ENCODE peak calls at places on chromosomes 5 and 9, in five cellular contexts. Y is NB4, W is HCT116, H is esophagus squamous epithelium, U is mesothelial cell of epicardium. O is an unnamed sample.

GRCh38 chr5:82421119-82421518 is 143.0 kb upstream of the RPS23 start:
- DNase-seq in U (no peak), W (peak), H (no peak), Y (no peak), O (no peak)

GRCh38 chr5:146173597-146173996 is 8.9 kb downstream of the LARS1 start:
- DNase-seq in H (no peak), U (no peak), Y (no peak), W (no peak), O (no peak)

GRCh38 chr9:122806661-122807060 is 6.7 kb downstream of the OR1K1 start:
- DNase-seq in Y (no peak), W (no peak), H (no peak), U (no peak), O (no peak)

GRCh38 chr9:277595-278330 is 63.1 kb downstream of the DOCK8 start:
- DNase-seq in U (no peak), H (no peak), W (no peak), Y (no peak), O (no peak)

GRCh38 chr9:129694265-129694664 is 28.8 kb downstream of the PRRX2 start:
- DNase-seq in H (no peak), W (no peak), Y (no peak), U (no peak), O (no peak)

GRCh38 chr5:10612251-10612650 is 48.4 kb downstream of the ANKRD33B start:
- DNase-seq in H (no peak), Y (no peak), U (no peak), W (no peak), O (peak)

GRCh38 chr5:160188151-160188967 is 40.9 kb upstream of the FABP6 start:
- DNase-seq in H (no peak), U (peak), Y (peak), W (no peak), O (no peak)

GRCh38 chr9:129584136-129584535 is 36.8 kb downstream of the C9orf50 start:
- DNase-seq in H (no peak), W (peak), Y (peak), U (no peak), O (no peak)

GRCh38 chr5:82285206-82285605 is 7.1 kb upstream of the RPS23 start:
- DNase-seq in H (no peak), W (no peak), U (no peak), Y (no peak), O (no peak)

GRCh38 chr5:124806026-124806856 is 59.8 kb upstream of the ZNF608 start:
- DNase-seq in U (peak), W (no peak), H (no peak), Y (no peak), O (peak)

GRCh38 chr9:4828776-4829175 is 36.0 kb downstream of the RCL1 start:
- DNase-seq in U (no peak), W (no peak), H (no peak), Y (no peak), O (no peak)

GRCh38 chr5:81336528-81336927 is 35.1 kb downstream of the ZCCHC9 start:
- DNase-seq in H (no peak), U (no peak), W (no peak), Y (no peak), O (no peak)

GRCh38 chr5:149614034-149614907 is 33.0 kb downstream of the ARHGEF37 start:
- DNase-seq in U (no peak), Y (no peak), H (no peak), W (no peak), O (no peak)

GRCh38 chr5:41337240-41337639 is 123.9 kb upstream of the C6 start:
- DNase-seq in H (no peak), W (no peak), Y (no peak), U (no peak), O (no peak)

GRCh38 chr5:67211926-67212325 is 15.3 kb upstream of the CD180 start:
- DNase-seq in H (no peak), Y (no peak), W (no peak), U (no peak), O (no peak)

GRCh38 chr5:39661026-39661779 is 236.4 kb upstream of the DAB2 start:
- DNase-seq in W (no peak), H (no peak), Y (no peak), U (no peak), O (no peak)

GRCh38 chr5:9544056-9544455 is 1.8 kb downstream of the SEMA5A start:
- DNase-seq in Y (no peak), U (no peak), W (no peak), H (no peak), O (no peak)

GRCh38 chr5:174720612-174721521 is 3.5 kb upstream of the MSX2 start:
- DNase-seq in Y (no peak), H (no peak), W (no peak), U (peak), O (peak)

GRCh38 chr5:59274130-59274529 is 619.4 kb downstream of the PDE4D start:
- DNase-seq in W (no peak), H (no peak), U (no peak), Y (no peak), O (no peak)

GRCh38 chr9:89871871-89872331 is 267.1 kb downstream of the GADD45G start:
- DNase-seq in H (no peak), U (peak), Y (no peak), W (no peak), O (no peak)

GRCh38 chr9:113501821-113502220 is 38.3 kb downstream of the RGS3 start:
- DNase-seq in H (no peak), W (no peak), U (no peak), Y (no peak), O (no peak)

GRCh38 chr9:113503613-113504230 is 40.2 kb downstream of the RGS3 start:
- DNase-seq in H (no peak), W (no peak), Y (no peak), U (no peak), O (no peak)

GRCh38 chr9:113502427-113503008 is 39.0 kb downstream of the RGS3 start:
- DNase-seq in U (no peak), W (no peak), H (no peak), Y (no peak), O (no peak)

GRCh38 chr9:113504725-113505590 is 41.4 kb downstream of the RGS3 start:
- DNase-seq in U (no peak), Y (no peak), W (no peak), H (no peak), O (no peak)

GRCh38 chr9:113503131-113503541 is 39.6 kb downstream of the RGS3 start:
- DNase-seq in Y (no peak), W (no peak), H (no peak), U (no peak), O (no peak)
- TF ChIP-seq CTCF in Y (no peak), W (no peak), H (no peak), U (no peak), O (no peak)

GRCh38 chr9:104503440-104503839 is 623 bp upstream of the OR13F1 start:
- DNase-seq in Y (no peak), W (no peak), H (no peak), U (no peak), O (no peak)

GRCh38 chr9:104506565-104506964 is 2.5 kb downstream of the OR13F1 start:
- DNase-seq in Y (no peak), H (no peak), W (no peak), U (no peak), O (no peak)

DNA sequence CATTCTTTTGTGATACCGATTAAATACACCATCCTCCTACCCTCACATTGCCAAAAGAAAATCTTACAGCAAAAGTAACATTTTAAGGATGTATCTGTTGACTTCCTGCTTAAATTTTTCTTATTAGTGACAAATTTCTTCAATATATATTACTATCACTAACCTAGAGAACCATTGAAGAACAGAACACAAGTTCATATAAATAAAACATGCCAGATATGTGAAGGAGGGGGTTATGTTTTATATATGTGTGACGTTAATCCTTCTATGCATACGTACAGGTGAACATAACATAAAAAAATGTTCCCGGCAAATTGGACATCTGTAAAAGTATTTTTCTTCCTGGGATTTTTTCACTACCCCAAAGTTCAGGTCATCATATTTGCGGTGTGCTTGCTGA is at the start of gene OR13F1:
- DNase-seq in W (no peak), Y (no peak), H (no peak), U (no peak), O (no peak)
- TF ChIP-seq CTCF in W (no peak), Y (no peak), H (no peak), U (no peak), O (no peak)

GRCh38 chr5:159053708-159054107 is 46.0 kb downstream of the EBF1 start:
- DNase-seq in H (no peak), U (no peak), W (no peak), Y (no peak), O (no peak)

GRCh38 chr5:159053216-159053615 is 46.5 kb downstream of the EBF1 start:
- DNase-seq in W (no peak), Y (no peak), H (no peak), U (no peak), O (no peak)

GRCh38 chr5:159057426-159057825 is 42.3 kb downstream of the EBF1 start:
- DNase-seq in H (no peak), W (no peak), Y (no peak), U (no peak), O (no peak)

GRCh38 chr5:159058928-159059636 is 40.6 kb downstream of the EBF1 start:
- DNase-seq in U (no peak), H (no peak), W (no peak), Y (no peak), O (no peak)

DNA sequence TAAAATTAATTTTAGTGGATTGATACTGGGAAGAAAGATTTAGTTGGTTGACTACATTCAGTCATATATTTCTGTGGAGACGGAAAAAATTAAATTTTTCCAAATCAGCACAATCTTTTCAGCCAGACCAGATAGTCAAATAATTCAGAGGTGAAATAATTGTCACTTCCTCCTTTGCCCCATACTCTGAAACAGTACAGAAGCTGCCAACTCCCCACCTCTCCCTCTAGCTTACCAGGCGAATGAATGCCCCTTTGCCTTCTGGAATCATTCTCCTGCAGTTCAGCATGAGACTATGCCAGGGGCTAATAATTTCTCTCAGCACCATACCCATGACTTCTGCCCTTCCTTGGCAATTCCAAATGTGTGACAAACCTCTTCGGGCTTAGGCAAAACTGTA is 43.5 kb downstream of the EBF1 start:
- DNase-seq in U (no peak), W (no peak), Y (no peak), H (no peak), O (no peak)
- TF ChIP-seq CTCF in U (no peak), W (no peak), Y (no peak), H (no peak), O (no peak)

DNA sequence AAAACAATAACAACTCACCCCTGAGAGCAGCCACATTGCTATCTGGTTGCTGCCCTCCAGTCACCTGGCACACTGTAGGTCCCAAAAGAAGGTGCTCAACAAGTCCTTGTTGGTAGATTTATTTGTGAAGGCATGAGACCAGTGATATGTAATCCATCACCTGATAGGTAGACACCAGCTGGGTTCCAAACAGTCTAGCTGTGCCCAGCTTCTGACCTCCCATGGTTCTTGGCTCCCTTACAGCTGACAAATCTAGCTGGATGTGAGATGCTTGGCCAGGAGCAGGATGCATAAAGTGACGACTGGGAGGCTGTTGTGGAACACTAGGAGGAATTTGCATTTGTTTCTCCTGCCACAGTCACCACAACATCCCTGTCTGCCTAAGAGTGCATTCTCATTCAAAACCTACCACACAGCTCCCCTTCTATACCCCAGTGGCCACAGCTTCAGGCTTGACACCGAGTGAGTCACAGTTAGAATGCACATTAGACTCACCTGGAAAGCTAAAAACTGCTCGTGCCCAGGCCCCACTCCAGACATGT is 7.8 kb upstream of the VLDLR start:
- DNase-seq in H (no peak), U (no peak), Y (no peak), W (no peak), O (no peak)
- TF ChIP-seq CTCF in H (no peak), U (no peak), Y (no peak), W (no peak), O (no peak)

DNA sequence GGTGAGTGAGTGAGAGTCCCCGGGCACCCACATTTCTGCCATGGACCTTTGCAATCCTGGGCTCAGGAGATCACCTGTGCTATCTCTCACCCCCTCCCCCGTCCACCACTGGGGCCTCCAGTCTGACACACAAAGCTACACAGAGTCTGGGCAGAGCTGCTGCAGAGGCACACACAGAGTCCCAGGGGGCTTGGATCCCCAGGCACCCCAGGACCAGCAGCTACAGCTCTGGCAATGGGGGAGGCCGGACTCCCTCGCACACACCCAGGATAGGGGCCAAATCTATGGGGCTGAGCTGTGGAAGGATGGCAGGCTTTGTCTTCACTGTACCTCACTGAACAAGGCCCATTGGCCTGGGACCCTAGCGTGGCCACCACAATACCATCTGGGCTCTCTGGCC is 328.8 kb downstream of the MAN2A1 start:
- DNase-seq in U (no peak), Y (no peak), H (no peak), W (no peak), O (no peak)
- TF ChIP-seq CTCF in U (no peak), Y (no peak), H (no peak), W (no peak), O (no peak)

GRCh38 chr9:5870020-5870339 is 20.7 kb upstream of the MLANA start:
- DNase-seq in Y (no peak), H (no peak), U (no peak), W (no peak), O (no peak)

GRCh38 chr9:5871785-5872184 is 18.9 kb upstream of the MLANA start:
- DNase-seq in U (no peak), H (no peak), W (no peak), Y (no peak), O (no peak)

GRCh38 chr9:5870691-5871090 is 20.0 kb upstream of the MLANA start:
- DNase-seq in Y (no peak), H (no peak), W (no peak), U (no peak), O (no peak)

GRCh38 chr9:5868235-5868634 is 22.5 kb upstream of the MLANA start:
- DNase-seq in W (no peak), Y (no peak), U (no peak), H (no peak), O (no peak)

GRCh38 chr9:5869315-5870019 is 21.2 kb upstream of the MLANA start:
- DNase-seq in U (no peak), W (peak), H (no peak), Y (peak), O (no peak)
- TF ChIP-seq CTCF in U (peak), W (peak), H (peak), Y (peak), O (peak)

DNA sequence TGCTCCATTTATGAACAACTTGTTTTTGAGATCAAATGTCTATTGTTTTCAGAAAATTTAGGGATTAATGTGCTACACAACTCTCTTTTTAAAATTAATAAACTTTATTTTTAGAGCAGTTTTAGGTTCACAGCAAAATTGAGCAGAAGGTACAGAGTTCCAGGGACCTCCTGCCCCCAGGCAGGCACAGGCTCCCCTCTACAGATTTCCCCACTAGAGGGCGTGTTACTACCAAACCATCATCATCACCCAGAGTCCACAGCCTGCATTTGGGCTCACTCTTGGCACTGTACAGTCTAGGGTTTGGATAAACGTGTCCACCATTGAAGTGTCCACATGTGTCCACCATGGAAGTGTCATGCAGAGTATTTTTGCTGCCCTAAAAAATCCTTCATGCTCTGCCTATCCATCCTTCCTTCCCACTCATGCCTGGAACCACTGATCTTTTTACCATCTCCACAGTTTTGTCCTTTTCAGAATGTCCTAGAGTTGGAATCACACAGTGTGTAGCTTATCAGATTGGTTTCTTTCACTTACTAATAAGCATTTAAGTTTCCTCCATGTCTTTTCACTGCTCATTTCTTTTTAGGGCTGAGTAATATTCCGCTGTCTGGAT is 61.7 kb downstream of the MRPL36 start:
- DNase-seq in U (no peak), H (no peak), W (peak), Y (peak), O (no peak)
- TF ChIP-seq CTCF in U (peak), H (peak), W (peak), Y (peak), O (peak)